ENCODE peak calls at places on chromosomes 11 and 22, in ten cellular contexts. U, R, B, Y, M, I, H, V, C and E are unnamed samples.
A peak's percentile ranks its signal among the peaks of the same experiment; 100 is the strongest.

GRCh38 chr11:120013325-120014250 is 124.3 kb downstream of the TRIM29 start:
- DNase-seq in U (no peak), R (no peak), B (peak; percentile 93), Y (no peak), M (peak; percentile 94), I (peak; percentile 46), H (no peak), V (no peak), C (peak; percentile 18), E (peak; percentile 93)

GRCh38 chr11:86954288-86955110 is 696 bp downstream of the FZD4 start:
- DNase-seq in U (no peak), R (no peak), B (peak; percentile 72), Y (no peak), M (peak; percentile 71), I (no peak), H (no peak), V (no peak), C (peak; percentile 57), E (peak; percentile 76)

GRCh38 chr11:60211206-60211605 is 28.3 kb upstream of the MS4A6A start:
- DNase-seq in U (no peak), R (no peak), B (no peak), Y (no peak), M (no peak), I (no peak), H (no peak), V (no peak), C (no peak), E (no peak)

GRCh38 chr11:131691558-131692041 is 321.2 kb downstream of the NTM start:
- DNase-seq in U (peak; percentile 17), R (no peak), B (peak; percentile 67), Y (no peak), M (peak; percentile 77), I (peak; percentile 58), H (no peak), V (no peak), C (peak; percentile 48), E (peak; percentile 80)

GRCh38 chr11:74449369-74449931 is 17.9 kb downstream of the KCNE3 start:
- DNase-seq in U (peak; percentile 75), R (peak; percentile 6), B (peak; percentile 82), Y (peak; percentile 1), M (peak; percentile 58), I (peak; percentile 72), H (peak; percentile 55), V (peak; percentile 56), C (peak; percentile 85), E (peak; percentile 89)

GRCh38 chr11:117300301-117300700 is 9.2 kb downstream of the BACE1-AS start:
- DNase-seq in U (no peak), R (no peak), B (peak; percentile 49), Y (no peak), M (peak; percentile 91), I (no peak), H (peak; percentile 10), V (no peak), C (no peak), E (peak; percentile 63)

GRCh38 chr11:9639099-9639498 is 24.8 kb upstream of the SWAP70 start:
- DNase-seq in U (no peak), R (no peak), B (no peak), Y (no peak), M (no peak), I (no peak), H (no peak), V (no peak), C (no peak), E (no peak)

GRCh38 chr11:5380740-5381342 is 2.8 kb upstream of the OR51M1 start:
- DNase-seq in U (peak; percentile 34), R (no peak), B (peak; percentile 86), Y (no peak), M (peak; percentile 74), I (peak; percentile 58), H (peak; percentile 55), V (peak; percentile 20), C (peak; percentile 88), E (peak; percentile 89)

GRCh38 chr22:48821346-48822186 is 1006.1 kb downstream of the BRD1 start:
- DNase-seq in U (no peak), R (no peak), B (no peak), Y (no peak), M (no peak), I (no peak), H (no peak), V (no peak), C (no peak), E (peak; percentile 1)

GRCh38 chr11:121671276-121672168 is 218.8 kb upstream of the SORL1-AS1 start:
- DNase-seq in U (no peak), R (no peak), B (no peak), Y (no peak), M (no peak), I (peak; percentile 15), H (no peak), V (no peak), C (no peak), E (no peak)

GRCh38 chr11:72598901-72599300 is 75.3 kb downstream of the PDE2A start:
- DNase-seq in U (no peak), R (no peak), B (peak; percentile 71), Y (no peak), M (peak; percentile 69), I (no peak), H (no peak), V (no peak), C (peak; percentile 13), E (peak; percentile 79)

GRCh38 chr11:120695426-120695825 is 183.9 kb downstream of the GRIK4 start:
- DNase-seq in U (no peak), R (no peak), B (no peak), Y (no peak), M (no peak), I (no peak), H (no peak), V (no peak), C (no peak), E (no peak)

GRCh38 chr11:74925281-74925680 is 23.6 kb downstream of the XRRA1 start:
- DNase-seq in U (no peak), R (no peak), B (no peak), Y (no peak), M (no peak), I (no peak), H (no peak), V (no peak), C (no peak), E (no peak)

GRCh38 chr11:33557201-33557600 is 143.4 kb downstream of the C11orf91 start:
- DNase-seq in U (no peak), R (no peak), B (peak; percentile 34), Y (no peak), M (no peak), I (peak; percentile 91), H (no peak), V (no peak), C (no peak), E (peak; percentile 33)

GRCh38 chr22:38298312-38299000 is 18.8 kb downstream of the CSNK1E start:
- DNase-seq in U (peak; percentile 35), R (no peak), B (peak; percentile 96), Y (peak; percentile 10), M (peak; percentile 90), I (peak; percentile 99), H (no peak), V (peak; percentile 45), C (peak; percentile 49), E (peak; percentile 53)

GRCh38 chr22:36350751-36351594 is 36.8 kb downstream of the MYH9 start:
- DNase-seq in U (no peak), R (no peak), B (peak; percentile 72), Y (no peak), M (peak; percentile 54), I (peak; percentile 51), H (no peak), V (no peak), C (no peak), E (no peak)

GRCh38 chr22:30041475-30041874 is 38.8 kb upstream of the HORMAD2 start:
- DNase-seq in U (no peak), R (no peak), B (no peak), Y (no peak), M (no peak), I (no peak), H (no peak), V (no peak), C (no peak), E (no peak)

GRCh38 chr11:23903044-23903704 is 593.7 kb upstream of the LUZP2 start:
- DNase-seq in U (no peak), R (no peak), B (no peak), Y (no peak), M (no peak), I (peak; percentile 90), H (peak; percentile 83), V (no peak), C (no peak), E (no peak)

GRCh38 chr11:126231725-126232459 is 20.3 kb downstream of the FAM118B start:
- DNase-seq in U (no peak), R (no peak), B (no peak), Y (no peak), M (no peak), I (peak; percentile 3), H (peak; percentile 36), V (no peak), C (no peak), E (no peak)

GRCh38 chr22:32417906-32418305 is 5.9 kb upstream of the RTCB start:
- DNase-seq in U (no peak), R (no peak), B (no peak), Y (no peak), M (no peak), I (no peak), H (no peak), V (no peak), C (no peak), E (no peak)

GRCh38 chr11:73270855-73271477 is 1.2 kb upstream of the P2RY6 start:
- DNase-seq in U (no peak), R (no peak), B (no peak), Y (no peak), M (no peak), I (no peak), H (no peak), V (no peak), C (no peak), E (no peak)

GRCh38 chr22:27380826-27381225 is 420.7 kb downstream of the MN1 start:
- DNase-seq in U (no peak), R (no peak), B (no peak), Y (no peak), M (no peak), I (no peak), H (no peak), V (no peak), C (no peak), E (no peak)

GRCh38 chr11:113242767-113243397 is 71.5 kb upstream of the TTC12 start:
- DNase-seq in U (peak; percentile 53), R (no peak), B (peak; percentile 68), Y (no peak), M (peak; percentile 10), I (no peak), H (no peak), V (peak; percentile 12), C (no peak), E (peak; percentile 55)

GRCh38 chr22:47878460-47878859 is 1116.0 kb downstream of the TBC1D22A start:
- DNase-seq in U (no peak), R (no peak), B (no peak), Y (no peak), M (no peak), I (no peak), H (no peak), V (no peak), C (no peak), E (no peak)

GRCh38 chr11:14308114-14308896 is 50.7 kb downstream of the RRAS2 start:
- DNase-seq in U (peak; percentile 58), R (no peak), B (peak; percentile 64), Y (no peak), M (no peak), I (peak; percentile 60), H (no peak), V (no peak), C (peak; percentile 40), E (peak; percentile 64)

GRCh38 chr11:125263268-125263790 is 98.8 kb downstream of the PKNOX2 start:
- DNase-seq in U (no peak), R (no peak), B (peak; percentile 100), Y (no peak), M (peak; percentile 98), I (no peak), H (peak; percentile 100), V (no peak), C (no peak), E (peak; percentile 98)

GRCh38 chr11:12862761-12863469 is 146.2 kb upstream of the RASSF10 start:
- DNase-seq in U (no peak), R (no peak), B (peak; percentile 94), Y (no peak), M (peak; percentile 87), I (no peak), H (peak; percentile 73), V (no peak), C (peak; percentile 6), E (peak; percentile 92)

GRCh38 chr11:47144541-47144940 is 32.1 kb downstream of the ARFGAP2 start:
- DNase-seq in U (no peak), R (no peak), B (no peak), Y (no peak), M (no peak), I (no peak), H (no peak), V (no peak), C (no peak), E (no peak)